ENCODE peak calls at places on chromosome 22, in seven cellular contexts. One of them, this sample, is unnamed.
A peak's percentile ranks its signal among the peaks of the same experiment; 100 is the strongest.

GRCh38 chr22:20552450-20552894 is 45.1 kb downstream of the MED15 start:
- DNase-seq in nucleus accumbens: peak; percentile 53
- DNase-seq in AG09319: no peak
- DNase-seq in HTR-8/SVneo: no peak
- DNase-seq in ureter: peak; percentile 73
- DNase-seq in HuH-7: no peak
- DNase-seq in stimulated activated CD8-positive, alpha-beta memory T cell treated with anti-CD3 and anti-CD28 coated beads, Interleukin-12 subunit alpha, Interleukin-12 subunit beta, amount 100 ng/mL, for 1 hour: no peak
- DNase-seq in this sample: peak; percentile 94

GRCh38 chr22:25702571-25703167 is 39.3 kb upstream of the MYO18B start:
- DNase-seq in ureter: no peak
- DNase-seq in HuH-7: no peak
- DNase-seq in HTR-8/SVneo: no peak
- DNase-seq in AG09319: no peak
- DNase-seq in stimulated activated CD8-positive, alpha-beta memory T cell treated with anti-CD3 and anti-CD28 coated beads, Interleukin-12 subunit alpha, Interleukin-12 subunit beta, amount 100 ng/mL, for 1 hour: no peak
- DNase-seq in nucleus accumbens: no peak
- DNase-seq in this sample: no peak

GRCh38 chr22:35148381-35148780 is 82.4 kb downstream of the ISX start:
- DNase-seq in AG09319: no peak
- DNase-seq in ureter: no peak
- DNase-seq in nucleus accumbens: no peak
- DNase-seq in HTR-8/SVneo: no peak
- DNase-seq in stimulated activated CD8-positive, alpha-beta memory T cell treated with anti-CD3 and anti-CD28 coated beads, Interleukin-12 subunit alpha, Interleukin-12 subunit beta, amount 100 ng/mL, for 1 hour: no peak
- DNase-seq in HuH-7: no peak
- DNase-seq in this sample: no peak

GRCh38 chr22:33438273-33438672 is 380.1 kb upstream of the SYN3 start:
- DNase-seq in HTR-8/SVneo: no peak
- DNase-seq in AG09319: peak; percentile 37
- DNase-seq in HuH-7: no peak
- DNase-seq in ureter: no peak
- DNase-seq in stimulated activated CD8-positive, alpha-beta memory T cell treated with anti-CD3 and anti-CD28 coated beads, Interleukin-12 subunit alpha, Interleukin-12 subunit beta, amount 100 ng/mL, for 1 hour: no peak
- DNase-seq in nucleus accumbens: peak; percentile 62
- DNase-seq in this sample: peak; percentile 52

GRCh38 chr22:50674606-50675552 is 2.3 kb downstream of the SHANK3 start:
- DNase-seq in HTR-8/SVneo: no peak
- DNase-seq in HuH-7: peak; percentile 81
- DNase-seq in ureter: peak; percentile 69
- DNase-seq in nucleus accumbens: peak; percentile 32
- DNase-seq in AG09319: no peak
- DNase-seq in stimulated activated CD8-positive, alpha-beta memory T cell treated with anti-CD3 and anti-CD28 coated beads, Interleukin-12 subunit alpha, Interleukin-12 subunit beta, amount 100 ng/mL, for 1 hour: no peak
- DNase-seq in this sample: no peak

GRCh38 chr22:20550851-20551744 is 43.7 kb downstream of the MED15 start:
- DNase-seq in nucleus accumbens: peak; percentile 52
- DNase-seq in HuH-7: no peak
- DNase-seq in HTR-8/SVneo: no peak
- DNase-seq in AG09319: no peak
- DNase-seq in ureter: no peak
- DNase-seq in stimulated activated CD8-positive, alpha-beta memory T cell treated with anti-CD3 and anti-CD28 coated beads, Interleukin-12 subunit alpha, Interleukin-12 subunit beta, amount 100 ng/mL, for 1 hour: no peak
- DNase-seq in this sample: peak; percentile 63

GRCh38 chr22:20721409-20722218 is 52.3 kb upstream of the SERPIND1 start:
- DNase-seq in stimulated activated CD8-positive, alpha-beta memory T cell treated with anti-CD3 and anti-CD28 coated beads, Interleukin-12 subunit alpha, Interleukin-12 subunit beta, amount 100 ng/mL, for 1 hour: no peak
- DNase-seq in HuH-7: no peak
- DNase-seq in nucleus accumbens: peak; percentile 29
- DNase-seq in AG09319: no peak
- DNase-seq in HTR-8/SVneo: no peak
- DNase-seq in ureter: no peak
- DNase-seq in this sample: no peak

GRCh38 chr22:20750461-20751184 is 23.3 kb upstream of the SERPIND1 start:
- DNase-seq in HTR-8/SVneo: peak; percentile 25
- DNase-seq in ureter: peak; percentile 66
- DNase-seq in nucleus accumbens: peak; percentile 60
- DNase-seq in stimulated activated CD8-positive, alpha-beta memory T cell treated with anti-CD3 and anti-CD28 coated beads, Interleukin-12 subunit alpha, Interleukin-12 subunit beta, amount 100 ng/mL, for 1 hour: no peak
- DNase-seq in AG09319: peak; percentile 32
- DNase-seq in HuH-7: no peak
- DNase-seq in this sample: peak; percentile 67

GRCh38 chr22:19820880-19821522 is 33.7 kb downstream of the GNB1L start:
- DNase-seq in stimulated activated CD8-positive, alpha-beta memory T cell treated with anti-CD3 and anti-CD28 coated beads, Interleukin-12 subunit alpha, Interleukin-12 subunit beta, amount 100 ng/mL, for 1 hour: no peak
- DNase-seq in ureter: no peak
- DNase-seq in nucleus accumbens: no peak
- DNase-seq in AG09319: no peak
- DNase-seq in HuH-7: no peak
- DNase-seq in HTR-8/SVneo: no peak
- DNase-seq in this sample: no peak

GRCh38 chr22:40487663-40488249 is 117.4 kb downstream of the SGSM3 start:
- DNase-seq in HuH-7: peak; percentile 43
- DNase-seq in stimulated activated CD8-positive, alpha-beta memory T cell treated with anti-CD3 and anti-CD28 coated beads, Interleukin-12 subunit alpha, Interleukin-12 subunit beta, amount 100 ng/mL, for 1 hour: peak; percentile 11
- DNase-seq in HTR-8/SVneo: no peak
- DNase-seq in nucleus accumbens: no peak
- DNase-seq in AG09319: no peak
- DNase-seq in ureter: no peak
- DNase-seq in this sample: peak; percentile 14

GRCh38 chr22:38724926-38725571 is 19.3 kb downstream of the GTPBP1 start:
- DNase-seq in HuH-7: peak; percentile 65
- DNase-seq in nucleus accumbens: peak; percentile 69
- DNase-seq in HTR-8/SVneo: no peak
- DNase-seq in AG09319: no peak
- DNase-seq in ureter: no peak
- DNase-seq in stimulated activated CD8-positive, alpha-beta memory T cell treated with anti-CD3 and anti-CD28 coated beads, Interleukin-12 subunit alpha, Interleukin-12 subunit beta, amount 100 ng/mL, for 1 hour: no peak
- DNase-seq in this sample: peak; percentile 22

GRCh38 chr22:19802881-19803735 is 42.5 kb downstream of the TBX1 start:
- DNase-seq in HuH-7: no peak
- DNase-seq in ureter: no peak
- DNase-seq in AG09319: no peak
- DNase-seq in stimulated activated CD8-positive, alpha-beta memory T cell treated with anti-CD3 and anti-CD28 coated beads, Interleukin-12 subunit alpha, Interleukin-12 subunit beta, amount 100 ng/mL, for 1 hour: no peak
- DNase-seq in HTR-8/SVneo: no peak
- DNase-seq in nucleus accumbens: no peak
- DNase-seq in this sample: no peak

GRCh38 chr22:49954991-49955580 is 5.5 kb upstream of the PIM3 start:
- DNase-seq in ureter: no peak
- DNase-seq in HuH-7: no peak
- DNase-seq in nucleus accumbens: no peak
- DNase-seq in HTR-8/SVneo: no peak
- DNase-seq in stimulated activated CD8-positive, alpha-beta memory T cell treated with anti-CD3 and anti-CD28 coated beads, Interleukin-12 subunit alpha, Interleukin-12 subunit beta, amount 100 ng/mL, for 1 hour: no peak
- DNase-seq in AG09319: no peak
- DNase-seq in this sample: no peak

GRCh38 chr22:40342521-40342920 is 3.8 kb upstream of the ADSL start:
- DNase-seq in AG09319: no peak
- DNase-seq in HTR-8/SVneo: no peak
- DNase-seq in stimulated activated CD8-positive, alpha-beta memory T cell treated with anti-CD3 and anti-CD28 coated beads, Interleukin-12 subunit alpha, Interleukin-12 subunit beta, amount 100 ng/mL, for 1 hour: no peak
- DNase-seq in nucleus accumbens: no peak
- DNase-seq in HuH-7: no peak
- DNase-seq in ureter: no peak
- DNase-seq in this sample: no peak

GRCh38 chr22:46931414-46931813 is 169.0 kb downstream of the TBC1D22A start:
- DNase-seq in HuH-7: no peak
- DNase-seq in AG09319: no peak
- DNase-seq in HTR-8/SVneo: peak; percentile 27
- DNase-seq in stimulated activated CD8-positive, alpha-beta memory T cell treated with anti-CD3 and anti-CD28 coated beads, Interleukin-12 subunit alpha, Interleukin-12 subunit beta, amount 100 ng/mL, for 1 hour: no peak
- DNase-seq in nucleus accumbens: no peak
- DNase-seq in ureter: no peak
- DNase-seq in this sample: peak; percentile 12

GRCh38 chr22:36540867-36541642 is 12.1 kb upstream of the EIF3D start:
- DNase-seq in stimulated activated CD8-positive, alpha-beta memory T cell treated with anti-CD3 and anti-CD28 coated beads, Interleukin-12 subunit alpha, Interleukin-12 subunit beta, amount 100 ng/mL, for 1 hour: no peak
- DNase-seq in ureter: no peak
- DNase-seq in nucleus accumbens: no peak
- DNase-seq in AG09319: no peak
- DNase-seq in HTR-8/SVneo: no peak
- DNase-seq in HuH-7: no peak
- DNase-seq in this sample: no peak

GRCh38 chr22:35051791-35052190 is 14.2 kb upstream of the ISX start:
- DNase-seq in stimulated activated CD8-positive, alpha-beta memory T cell treated with anti-CD3 and anti-CD28 coated beads, Interleukin-12 subunit alpha, Interleukin-12 subunit beta, amount 100 ng/mL, for 1 hour: no peak
- DNase-seq in AG09319: no peak
- DNase-seq in nucleus accumbens: no peak
- DNase-seq in HTR-8/SVneo: no peak
- DNase-seq in HuH-7: no peak
- DNase-seq in ureter: no peak
- DNase-seq in this sample: no peak

GRCh38 chr22:38872831-38873248 is 824 bp upstream of the CBX6 start:
- DNase-seq in HuH-7: peak; percentile 73
- DNase-seq in stimulated activated CD8-positive, alpha-beta memory T cell treated with anti-CD3 and anti-CD28 coated beads, Interleukin-12 subunit alpha, Interleukin-12 subunit beta, amount 100 ng/mL, for 1 hour: no peak
- DNase-seq in AG09319: no peak
- DNase-seq in nucleus accumbens: peak; percentile 69
- DNase-seq in ureter: peak; percentile 75
- DNase-seq in HTR-8/SVneo: no peak
- DNase-seq in this sample: peak; percentile 39

GRCh38 chr22:22681221-22681739 is 36.9 kb downstream of the GGTLC2 start:
- DNase-seq in HuH-7: no peak
- DNase-seq in nucleus accumbens: no peak
- DNase-seq in ureter: no peak
- DNase-seq in HTR-8/SVneo: no peak
- DNase-seq in AG09319: peak; percentile 10
- DNase-seq in stimulated activated CD8-positive, alpha-beta memory T cell treated with anti-CD3 and anti-CD28 coated beads, Interleukin-12 subunit alpha, Interleukin-12 subunit beta, amount 100 ng/mL, for 1 hour: no peak
- DNase-seq in this sample: peak; percentile 28

GRCh38 chr22:31098633-31099110 is 8.7 kb downstream of the SELENOM start:
- DNase-seq in ureter: peak; percentile 53
- DNase-seq in HTR-8/SVneo: no peak
- DNase-seq in AG09319: no peak
- DNase-seq in stimulated activated CD8-positive, alpha-beta memory T cell treated with anti-CD3 and anti-CD28 coated beads, Interleukin-12 subunit alpha, Interleukin-12 subunit beta, amount 100 ng/mL, for 1 hour: no peak
- DNase-seq in HuH-7: no peak
- DNase-seq in nucleus accumbens: peak; percentile 37
- DNase-seq in this sample: no peak

GRCh38 chr22:48055185-48055584 is 1292.7 kb downstream of the TBC1D22A start:
- DNase-seq in ureter: no peak
- DNase-seq in HTR-8/SVneo: no peak
- DNase-seq in AG09319: no peak
- DNase-seq in stimulated activated CD8-positive, alpha-beta memory T cell treated with anti-CD3 and anti-CD28 coated beads, Interleukin-12 subunit alpha, Interleukin-12 subunit beta, amount 100 ng/mL, for 1 hour: no peak
- DNase-seq in HuH-7: no peak
- DNase-seq in nucleus accumbens: no peak
- DNase-seq in this sample: no peak